ENCODE peak calls at places on chromosomes 13 and 19, in ten cellular contexts. One of them, this sample, is unnamed.

GRCh38 chr19:4977299-4978174 is 8.6 kb downstream of the KDM4B start:
- DNase-seq in ELF-1: peak
- DNase-seq in NCI-H446: peak
- DNase-seq in uterus: peak
- DNase-seq in non-pigmented ciliary epithelial cell: peak
- DNase-seq in BE2C: peak
- DNase-seq in testis: peak
- DNase-seq in naive thymus-derived CD8-positive, alpha-beta T cell: no peak
- DNase-seq in body of pancreas: peak
- DNase-seq in activated CD8-positive, alpha-beta memory T cell treated with anti-CD3 and anti-CD28 coated beads for 1 hour: no peak
- DNase-seq in this sample: no peak

GRCh38 chr19:36213793-36214387 is 575 bp downstream of the ZNF565 start:
- DNase-seq in activated CD8-positive, alpha-beta memory T cell treated with anti-CD3 and anti-CD28 coated beads for 1 hour: no peak
- DNase-seq in body of pancreas: peak
- DNase-seq in naive thymus-derived CD8-positive, alpha-beta T cell: no peak
- DNase-seq in BE2C: no peak
- DNase-seq in uterus: no peak
- DNase-seq in ELF-1: no peak
- DNase-seq in NCI-H446: no peak
- DNase-seq in non-pigmented ciliary epithelial cell: no peak
- DNase-seq in testis: no peak
- DNase-seq in this sample: no peak

GRCh38 chr13:100100115-100100879 is 11.4 kb downstream of the PCCA start:
- DNase-seq in naive thymus-derived CD8-positive, alpha-beta T cell: no peak
- DNase-seq in uterus: peak
- DNase-seq in activated CD8-positive, alpha-beta memory T cell treated with anti-CD3 and anti-CD28 coated beads for 1 hour: no peak
- DNase-seq in NCI-H446: no peak
- DNase-seq in testis: peak
- DNase-seq in non-pigmented ciliary epithelial cell: no peak
- DNase-seq in body of pancreas: peak
- DNase-seq in ELF-1: no peak
- DNase-seq in BE2C: no peak
- DNase-seq in this sample: no peak

GRCh38 chr19:30719189-30719990 is 347.2 kb downstream of the ZNF536 start:
- DNase-seq in naive thymus-derived CD8-positive, alpha-beta T cell: no peak
- DNase-seq in uterus: peak
- DNase-seq in testis: peak
- DNase-seq in BE2C: peak
- DNase-seq in NCI-H446: peak
- DNase-seq in body of pancreas: peak
- DNase-seq in ELF-1: peak
- DNase-seq in non-pigmented ciliary epithelial cell: no peak
- DNase-seq in activated CD8-positive, alpha-beta memory T cell treated with anti-CD3 and anti-CD28 coated beads for 1 hour: no peak
- DNase-seq in this sample: no peak

GRCh38 chr13:68428292-68428691 is 1198.2 kb upstream of the PCDH9 start:
- DNase-seq in testis: no peak
- DNase-seq in body of pancreas: no peak
- DNase-seq in naive thymus-derived CD8-positive, alpha-beta T cell: no peak
- DNase-seq in uterus: no peak
- DNase-seq in BE2C: no peak
- DNase-seq in ELF-1: no peak
- DNase-seq in non-pigmented ciliary epithelial cell: peak
- DNase-seq in NCI-H446: no peak
- DNase-seq in activated CD8-positive, alpha-beta memory T cell treated with anti-CD3 and anti-CD28 coated beads for 1 hour: no peak
- DNase-seq in this sample: no peak

GRCh38 chr13:100096526-100096925 is 7.6 kb downstream of the PCCA start:
- DNase-seq in non-pigmented ciliary epithelial cell: no peak
- DNase-seq in BE2C: no peak
- DNase-seq in uterus: no peak
- DNase-seq in naive thymus-derived CD8-positive, alpha-beta T cell: no peak
- DNase-seq in NCI-H446: no peak
- DNase-seq in ELF-1: no peak
- DNase-seq in body of pancreas: no peak
- DNase-seq in testis: no peak
- DNase-seq in activated CD8-positive, alpha-beta memory T cell treated with anti-CD3 and anti-CD28 coated beads for 1 hour: no peak
- DNase-seq in this sample: no peak

GRCh38 chr19:39515551-39516191 is 732 bp downstream of the SELENOV start:
- DNase-seq in uterus: no peak
- DNase-seq in BE2C: no peak
- DNase-seq in ELF-1: no peak
- DNase-seq in body of pancreas: peak
- DNase-seq in naive thymus-derived CD8-positive, alpha-beta T cell: no peak
- DNase-seq in non-pigmented ciliary epithelial cell: no peak
- DNase-seq in activated CD8-positive, alpha-beta memory T cell treated with anti-CD3 and anti-CD28 coated beads for 1 hour: no peak
- DNase-seq in NCI-H446: no peak
- DNase-seq in testis: no peak
- DNase-seq in this sample: no peak

GRCh38 chr13:49279885-49280284 is 32.2 kb downstream of the CDADC1 start:
- DNase-seq in activated CD8-positive, alpha-beta memory T cell treated with anti-CD3 and anti-CD28 coated beads for 1 hour: no peak
- DNase-seq in body of pancreas: no peak
- DNase-seq in ELF-1: no peak
- DNase-seq in BE2C: no peak
- DNase-seq in testis: no peak
- DNase-seq in NCI-H446: no peak
- DNase-seq in uterus: no peak
- DNase-seq in naive thymus-derived CD8-positive, alpha-beta T cell: no peak
- DNase-seq in non-pigmented ciliary epithelial cell: no peak
- DNase-seq in this sample: no peak

This sample was measured in H1.